ENCODE peak calls at places on chromosome 16, in five cellular contexts. Q is activated CD8-positive, alpha-beta T cell treated with anti-CD3 and anti-CD28 coated beads, Interleukin-2, amount 10 ng/mL, durations not matched to agents 7 days and 5 days; T is naive thymus-derived CD4-positive, alpha-beta T cell; N is ACHN; K is fibroblast of lung. D is an unnamed sample.
A peak's percentile ranks its signal among the peaks of the same experiment; 100 is the strongest.

GRCh38 chr16:19235478-19235877 is 50.1 kb upstream of the CLEC19A start:
- DNase-seq in N (no peak), T (no peak), Q (no peak), K (no peak), D (no peak)

GRCh38 chr16:24116371-24116770 is 139.8 kb upstream of the CACNG3 start:
- DNase-seq in Q (no peak), K (no peak), N (no peak), T (no peak), D (no peak)

GRCh38 chr16:46976550-46976949 is 3.1 kb upstream of the DNAJA2 start:
- DNase-seq in N (no peak), Q (no peak), T (no peak), K (no peak), D (no peak)

GRCh38 chr16:88782454-88783390 is 2.3 kb downstream of the PIEZO1 start:
- DNase-seq in N (peak; percentile 65), K (peak; percentile 85), Q (no peak), T (no peak), D (peak; percentile 86)

GRCh38 chr16:65289022-65289421 is 167.2 kb upstream of the CDH11 start:
- DNase-seq in Q (no peak), N (no peak), K (no peak), T (no peak), D (no peak)

GRCh38 chr16:14640538-14640937 is 7.8 kb downstream of the BFAR start:
- DNase-seq in Q (no peak), N (no peak), K (no peak), T (no peak), D (no peak)

GRCh38 chr16:27446721-27447120 is 44.7 kb downstream of the IL21R start:
- DNase-seq in N (no peak), T (peak; percentile 79), K (no peak), Q (peak; percentile 90), D (no peak)

GRCh38 chr16:31356566-31357323 is 1.8 kb downstream of the ITGAX start:
- DNase-seq in T (no peak), K (no peak), N (no peak), Q (no peak), D (no peak)

GRCh38 chr16:21222495-21223337 is 10.8 kb upstream of the ANKS4B start:
- DNase-seq in Q (no peak), K (no peak), N (peak; percentile 81), T (no peak), D (no peak)

GRCh38 chr16:11190585-11191565 is 65.1 kb downstream of the SOCS1 start:
- DNase-seq in T (no peak), Q (no peak), N (no peak), K (peak; percentile 38), D (peak; percentile 48)

GRCh38 chr16:27816561-27816960 is 247.0 kb downstream of the GSG1L start:
- DNase-seq in T (no peak), K (no peak), Q (no peak), N (no peak), D (no peak)

GRCh38 chr16:89314357-89314756 is 96.9 kb downstream of the ZNF778 start:
- DNase-seq in Q (peak; percentile 70), N (no peak), T (peak; percentile 66), K (no peak), D (no peak)

GRCh38 chr16:73531021-73531420 is 483.1 kb upstream of the ZFHX3 start:
- DNase-seq in N (no peak), Q (no peak), T (no peak), K (no peak), D (no peak)

GRCh38 chr16:75042423-75043174 is 43.8 kb downstream of the ZNRF1 start:
- DNase-seq in T (no peak), N (no peak), Q (no peak), K (no peak), D (no peak)

GRCh38 chr16:74738134-74738541 is 36.5 kb downstream of the FA2H start:
- DNase-seq in N (no peak), T (no peak), Q (no peak), K (peak; percentile 31), D (no peak)

D was measured in AG20443.